ENCODE peak calls at places on chromosome 6, in nine cellular contexts. R, O, T, U, G, Z, I, P and M are unnamed samples.

GRCh38 chr6:143408151-143408786 is 42.2 kb downstream of the ADAT2 start:
- DNase-seq in R (no peak), O (no peak), T (no peak), U (no peak), G (peak), Z (no peak), I (no peak), P (no peak), M (no peak)

GRCh38 chr6:169846286-169847056 is 95.0 kb downstream of the ERMARD start:
- DNase-seq in R (no peak), O (no peak), T (no peak), U (no peak), G (no peak), Z (no peak), I (no peak), P (no peak), M (peak)

GRCh38 chr6:30321692-30322388 is 4.9 kb upstream of the TRIM39 start:
- DNase-seq in R (no peak), O (no peak), T (no peak), U (no peak), G (no peak), Z (peak), I (no peak), P (no peak), M (no peak)

GRCh38 chr6:119172813-119173212 is 94.3 kb upstream of the FAM184A start:
- DNase-seq in R (no peak), O (no peak), T (no peak), U (no peak), G (peak), Z (peak), I (no peak), P (no peak), M (no peak)

GRCh38 chr6:7052441-7052936 is 55.3 kb upstream of the RREB1 start:
- DNase-seq in R (no peak), O (peak), T (peak), U (no peak), G (peak), Z (peak), I (no peak), P (peak), M (peak)

GRCh38 chr6:116218866-116219265 is 35.0 kb downstream of the TSPYL4 start:
- DNase-seq in R (no peak), O (no peak), T (no peak), U (no peak), G (no peak), Z (no peak), I (no peak), P (no peak), M (no peak)

GRCh38 chr6:94501546-94501945 is 1075.8 kb upstream of the MANEA start:
- DNase-seq in R (no peak), O (no peak), T (no peak), U (no peak), G (peak), Z (no peak), I (no peak), P (no peak), M (no peak)

GRCh38 chr6:156126535-156126934 is 650.6 kb upstream of the ARID1B start:
- DNase-seq in R (no peak), O (no peak), T (no peak), U (no peak), G (no peak), Z (no peak), I (no peak), P (no peak), M (no peak)

GRCh38 chr6:52662031-52662430 is 8.9 kb upstream of the TMEM14A start:
- DNase-seq in R (no peak), O (no peak), T (no peak), U (no peak), G (no peak), Z (no peak), I (no peak), P (no peak), M (no peak)

GRCh38 chr6:10412165-10412947 is 2.5 kb downstream of the TFAP2A start:
- DNase-seq in R (peak), O (peak), T (peak), U (no peak), G (peak), Z (peak), I (no peak), P (peak), M (no peak)

GRCh38 chr6:118326712-118327111 is 221.4 kb upstream of the PLN start:
- DNase-seq in R (no peak), O (no peak), T (no peak), U (no peak), G (no peak), Z (no peak), I (no peak), P (no peak), M (no peak)

GRCh38 chr6:167500961-167501360 is 176.1 kb downstream of the TTLL2 start:
- DNase-seq in R (no peak), O (no peak), T (no peak), U (no peak), G (no peak), Z (no peak), I (no peak), P (no peak), M (no peak)

GRCh38 chr6:14506656-14507242 is 389.2 kb downstream of the CD83 start:
- DNase-seq in R (no peak), O (no peak), T (no peak), U (no peak), G (no peak), Z (no peak), I (no peak), P (no peak), M (no peak)